ENCODE peak calls at places on chromosomes 13 and 19, in four cellular contexts. X is effector memory CD8-positive, alpha-beta T cell; O is neuronal stem cell; Z is iris pigment epithelial cell. W is an unnamed sample.

GRCh38 chr13:20711301-20712044 is 8.0 kb downstream of the IL17D start:
- DNase-seq in X (no peak), Z (no peak), O (no peak), W (no peak)

GRCh38 chr13:29999492-30000372 is 149.3 kb upstream of the UBL3 start:
- DNase-seq in Z (no peak), O (no peak), X (no peak), W (no peak)

GRCh38 chr13:68030152-68030809 is 800.1 kb upstream of the PCDH9 start:
- DNase-seq in X (no peak), Z (no peak), O (no peak), W (no peak)

GRCh38 chr19:55146078-55146647 is 2.8 kb downstream of the TNNT1 start:
- DNase-seq in X (no peak), O (no peak), Z (no peak), W (no peak)

GRCh38 chr19:3250675-3251074 is 26.2 kb downstream of the CELF5 start:
- DNase-seq in Z (peak; percentile 12), X (peak; percentile 25), O (no peak), W (no peak)

GRCh38 chr13:113519556-113519955 is 29.0 kb upstream of the DCUN1D2 start:
- DNase-seq in Z (no peak), X (no peak), O (no peak), W (no peak)

GRCh38 chr13:98466634-98467236 is 110.2 kb downstream of the STK24 start:
- DNase-seq in O (no peak), Z (peak; percentile 56), X (no peak), W (no peak)

GRCh38 chr19:5941673-5942072 is 27.6 kb downstream of the CAPS start:
- DNase-seq in Z (no peak), O (no peak), X (no peak), W (no peak)

GRCh38 chr19:47670736-47671135 is 42.5 kb upstream of the EHD2 start:
- DNase-seq in O (no peak), X (no peak), Z (no peak), W (no peak)

GRCh38 chr13:100129605-100130004 is 40.7 kb downstream of the PCCA start:
- DNase-seq in O (no peak), Z (no peak), X (no peak), W (peak; percentile 20)

GRCh38 chr19:53612762-53613526 is 18.9 kb upstream of the DPRX start:
- DNase-seq in X (no peak), Z (no peak), O (no peak), W (no peak)

GRCh38 chr13:113954046-113954841 is 19.6 kb downstream of the C13orf46 start:
- DNase-seq in O (no peak), X (no peak), Z (no peak), W (no peak)

GRCh38 chr13:77537302-77537919 is 1.9 kb downstream of the SCEL start:
- DNase-seq in O (no peak), X (no peak), Z (peak; percentile 23), W (no peak)

GRCh38 chr13:38685974-38686571 is 804 bp upstream of the FREM2 start:
- DNase-seq in X (no peak), Z (no peak), O (peak; percentile 56), W (peak; percentile 8)

GRCh38 chr19:19445911-19446361 is 40.5 kb downstream of the GATAD2A start:
- DNase-seq in X (no peak), O (no peak), Z (no peak), W (no peak)

GRCh38 chr13:34878354-34878753 is 63.7 kb upstream of the NBEA start:
- DNase-seq in O (no peak), Z (no peak), X (no peak), W (no peak)

W was measured in NT2/D1.